ENCODE peak calls at places on chromosomes 12 and 14, in nine cellular contexts. C is stimulated activated naive CD8-positive, alpha-beta T cell treated with anti-CD3 and anti-CD28 coated beads, Interleukin-15, Interleukin-2, amounts not matched to agents 100 U/mL and 50 U/mL, for 24 hours; G is NB4; M is cardiac fibroblast; N is endothelial cell; Y is iPS-NIHi11; A is amygdala; U is NCI-H1417; F is adipocyte. O is an unnamed sample.

GRCh38 chr12:14399871-14400270 is 34.4 kb downstream of the ATF7IP start:
- DNase-seq in A (no peak), N (no peak), U (no peak), M (peak; percentile 73), G (no peak), F (no peak), Y (no peak), C (no peak), O (no peak)

GRCh38 chr14:87102979-87103378 is 890.0 kb downstream of the GALC start:
- DNase-seq in M (no peak), A (no peak), G (no peak), C (no peak), N (no peak), Y (no peak), U (no peak), F (no peak), O (no peak)

GRCh38 chr12:3302406-3303041 is 188.5 kb upstream of the PRMT8 start:
- DNase-seq in F (no peak), N (no peak), C (no peak), U (no peak), A (no peak), G (no peak), Y (no peak), M (no peak), O (no peak)

GRCh38 chr12:121626853-121627623 is 708 bp downstream of the ORAI1 start:
- DNase-seq in U (peak; percentile 87), N (peak; percentile 56), C (peak; percentile 91), G (peak; percentile 94), F (peak; percentile 76), M (peak; percentile 69), A (peak; percentile 29), Y (peak; percentile 70), O (peak; percentile 43)

GRCh38 chr12:46410495-46410894 is 37.9 kb upstream of the SLC38A2 start:
- DNase-seq in G (no peak), Y (no peak), M (no peak), U (no peak), C (no peak), F (no peak), N (no peak), A (no peak), O (no peak)

GRCh38 chr12:62643470-62643869 is 176.8 kb downstream of the MON2 start:
- DNase-seq in Y (no peak), G (no peak), C (no peak), M (peak; percentile 60), F (no peak), N (no peak), U (no peak), A (no peak), O (no peak)

GRCh38 chr12:124906606-124907261 is 7.7 kb downstream of the UBC start:
- DNase-seq in M (peak; percentile 96), G (peak; percentile 94), F (peak; percentile 97), N (peak; percentile 93), A (no peak), Y (peak; percentile 82), U (no peak), C (peak; percentile 90), O (peak; percentile 88)

GRCh38 chr14:21525571-21525970 is 575 bp downstream of the SALL2 start:
- DNase-seq in A (no peak), U (peak; percentile 69), Y (peak; percentile 54), M (no peak), G (no peak), N (no peak), F (peak; percentile 37), C (no peak), O (no peak)

GRCh38 chr14:51079085-51079484 is 15.8 kb downstream of the TRIM9 start:
- DNase-seq in F (no peak), C (no peak), N (no peak), G (no peak), Y (no peak), M (no peak), A (no peak), U (no peak), O (no peak)

GRCh38 chr12:123094349-123095073 is 56.4 kb downstream of the PITPNM2 start:
- DNase-seq in U (no peak), C (no peak), Y (no peak), M (peak; percentile 54), N (no peak), F (peak; percentile 64), G (no peak), A (no peak), O (no peak)

GRCh38 chr14:81474156-81474492 is 59.5 kb downstream of the SEL1L start:
- DNase-seq in C (no peak), A (no peak), G (no peak), M (no peak), F (no peak), Y (no peak), U (no peak), N (no peak), O (no peak)

GRCh38 chr14:94028450-94028826 is 2.3 kb downstream of the OTUB2 start:
- DNase-seq in Y (no peak), C (peak; percentile 21), G (peak; percentile 89), F (no peak), M (peak; percentile 55), N (no peak), A (no peak), U (no peak), O (no peak)

GRCh38 chr14:73759183-73759713 is 45.1 kb upstream of the PNMA1 start:
- DNase-seq in C (peak; percentile 69), M (peak; percentile 67), F (peak; percentile 79), Y (peak; percentile 62), U (peak; percentile 76), A (peak; percentile 64), N (peak; percentile 48), G (peak; percentile 75), O (no peak)

GRCh38 chr12:24034894-24035293 is 85.4 kb upstream of the SOX5 start:
- DNase-seq in C (no peak), U (no peak), G (no peak), F (no peak), M (no peak), N (no peak), Y (no peak), A (no peak), O (no peak)

GRCh38 chr12:3755898-3756297 is 3.0 kb upstream of the CRACR2A start:
- DNase-seq in Y (no peak), M (no peak), A (no peak), N (no peak), G (no peak), C (no peak), F (no peak), U (no peak), O (no peak)